ENCODE peak calls at places on chromosomes 16 and 17, in ten cellular contexts. U is heart left ventricle; R is heart right ventricle; S is neural crest cell; D is cardiac muscle cell; J is LHCN-M2; G is T-helper 1 cell; Q is activated T-helper 9 cell treated with anti-CD3 and anti-CD28 coated beads, Interleukin-2, amount 50 U/mL, for 16 hours; I is CD8-positive, alpha-beta memory T cell; M is left ventricle myocardium superior. X is an unnamed sample.

GRCh38 chr16:84874004-84874435 is 54.2 kb downstream of the CRISPLD2 start:
- DNase-seq in U (no peak), R (no peak), S (no peak), D (peak), J (no peak), G (no peak), Q (no peak), I (no peak), M (peak), X (no peak)

GRCh38 chr16:3578610-3579551 is 1.7 kb upstream of the NLRC3 start:
- DNase-seq in U (no peak), R (no peak), S (no peak), D (no peak), J (peak), G (peak), Q (peak), I (peak), M (no peak), X (no peak)

GRCh38 chr17:58052951-58053715 is 30.1 kb upstream of the DYNLL2 start:
- DNase-seq in U (no peak), R (no peak), S (no peak), D (no peak), J (peak), G (no peak), Q (no peak), I (no peak), M (no peak), X (no peak)

GRCh38 chr16:70251651-70252354 is at the start of gene EXOSC6:
- DNase-seq in U (peak), R (peak), S (peak), D (peak), J (peak), G (peak), Q (peak), I (peak), M (peak), X (peak)

GRCh38 chr16:12084436-12084835 is 107.9 kb downstream of the SNX29 start:
- DNase-seq in U (no peak), R (no peak), S (no peak), D (no peak), J (no peak), G (no peak), Q (no peak), I (no peak), M (no peak), X (no peak)

GRCh38 chr16:83338138-83338537 is 469.6 kb upstream of the HSBP1 start:
- DNase-seq in U (no peak), R (no peak), S (no peak), D (no peak), J (peak), G (no peak), Q (no peak), I (no peak), M (no peak), X (no peak)

GRCh38 chr16:81544691-81545365 is 100.2 kb downstream of the CMIP start:
- DNase-seq in U (no peak), R (no peak), S (no peak), D (peak), J (no peak), G (no peak), Q (no peak), I (no peak), M (no peak), X (no peak)

GRCh38 chr16:57422026-57422944 is 17.7 kb downstream of the CCL17 start:
- DNase-seq in U (peak), R (no peak), S (peak), D (peak), J (peak), G (no peak), Q (no peak), I (no peak), M (peak), X (no peak)

GRCh38 chr16:1651509-1652342 is 26.4 kb upstream of the JPT2 start:
- DNase-seq in U (no peak), R (no peak), S (peak), D (no peak), J (no peak), G (no peak), Q (no peak), I (no peak), M (no peak), X (no peak)

X was measured in progenitor cell of endocrine pancreas.